ENCODE peak calls at places on chromosomes 6 and 20, in four cellular contexts. M, R, Q and L are unnamed samples.

GRCh38 chr6:43714311-43715055 is 26.9 kb upstream of the MRPS18A start:
- DNase-seq in Q (no peak), M (no peak), R (no peak), L (no peak)

GRCh38 chr6:145260491-145260890 is 474.8 kb downstream of the EPM2A start:
- DNase-seq in M (no peak), R (no peak), Q (no peak), L (no peak)

GRCh38 chr20:4109307-4109564 is 93.9 kb upstream of the RNF24 start:
- DNase-seq in Q (no peak), R (no peak), M (no peak), L (no peak)

GRCh38 chr6:107489636-107490567 is at the start of gene SOBP:
- DNase-seq in Q (no peak), R (peak), M (peak), L (peak)

GRCh38 chr6:138184230-138184629 is 22.5 kb downstream of the ARFGEF3 start:
- DNase-seq in Q (no peak), M (no peak), R (no peak), L (no peak)

GRCh38 chr6:45756611-45757010 is 259.0 kb downstream of the CLIC5 start:
- DNase-seq in Q (no peak), R (no peak), M (no peak), L (no peak)

GRCh38 chr6:31386099-31386498 is 17.3 kb upstream of the MICA start:
- DNase-seq in M (no peak), Q (no peak), R (no peak), L (no peak)

GRCh38 chr6:145836170-145836569 is 21.6 kb upstream of the FBXO30 start:
- DNase-seq in R (no peak), Q (no peak), M (no peak), L (no peak)

GRCh38 chr6:41167173-41167963 is 4.5 kb upstream of the TREM2 start:
- DNase-seq in Q (no peak), R (peak), M (no peak), L (no peak)

GRCh38 chr6:11198663-11199603 is 33.5 kb downstream of the NEDD9 start:
- DNase-seq in R (no peak), M (no peak), Q (no peak), L (no peak)

GRCh38 chr20:36549628-36549941 is 8.3 kb downstream of the MYL9 start:
- DNase-seq in M (no peak), Q (no peak), R (no peak), L (no peak)

GRCh38 chr6:69343856-69344255 is 453.0 kb downstream of the LMBRD1 start:
- DNase-seq in Q (no peak), R (no peak), M (no peak), L (no peak)

GRCh38 chr6:20364327-20364726 is 37.4 kb upstream of the E2F3 start:
- DNase-seq in M (no peak), Q (no peak), R (no peak), L (no peak)

GRCh38 chr20:10925767-10926166 is 252.0 kb upstream of the JAG1 start:
- DNase-seq in R (no peak), Q (no peak), M (no peak), L (no peak)

GRCh38 chr20:44704551-44704971 is 10.6 kb upstream of the CCN5 start:
- DNase-seq in Q (no peak), R (no peak), M (no peak), L (no peak)

GRCh38 chr6:169234634-169235033 is 19.0 kb downstream of the THBS2 start:
- DNase-seq in Q (no peak), M (no peak), R (no peak), L (no peak)

GRCh38 chr6:116444092-116444491 is 17.1 kb upstream of the CALHM6 start:
- DNase-seq in M (no peak), Q (no peak), R (no peak), L (peak)

GRCh38 chr6:131565041-131565440 is 8.0 kb upstream of the ARG1 start:
- DNase-seq in Q (no peak), M (no peak), R (no peak), L (no peak)

GRCh38 chr20:37179671-37180524 is 550 bp upstream of the MROH8 start:
- DNase-seq in M (no peak), Q (no peak), R (no peak), L (no peak)

GRCh38 chr6:85574932-85575598 is 18.6 kb downstream of the SNX14 start:
- DNase-seq in Q (no peak), M (no peak), R (no peak), L (no peak)

GRCh38 chr6:46191961-46192360 is 21.2 kb upstream of the ENPP5 start:
- DNase-seq in M (no peak), Q (no peak), R (no peak), L (no peak)

GRCh38 chr20:61558726-61559125 is 306.7 kb downstream of the CDH4 start:
- DNase-seq in M (no peak), R (no peak), Q (no peak), L (peak)

GRCh38 chr20:14992071-14992654 is 654.8 kb upstream of the FLRT3 start:
- DNase-seq in Q (no peak), M (no peak), R (no peak), L (no peak)

GRCh38 chr6:45378324-45378926 is 691 bp upstream of the SUPT3H start:
- DNase-seq in R (no peak), M (peak), Q (no peak), L (peak)

GRCh38 chr6:75275067-75275466 is 9.5 kb downstream of the TMEM30A start:
- DNase-seq in M (no peak), Q (no peak), R (no peak), L (no peak)

GRCh38 chr6:147297663-147298313 is 93.6 kb downstream of the STXBP5 start:
- DNase-seq in R (no peak), Q (no peak), M (no peak), L (no peak)

GRCh38 chr6:167800549-167800948 is 26.2 kb upstream of the AFDN start:
- DNase-seq in Q (no peak), R (no peak), M (no peak), L (no peak)

GRCh38 chr6:39362487-39362865 is 40.0 kb upstream of the KCNK16 start:
- DNase-seq in R (no peak), M (no peak), Q (no peak), L (no peak)

GRCh38 chr20:20931024-20931423 is 175.1 kb downstream of the LINC00237 start:
- DNase-seq in R (no peak), M (no peak), Q (no peak), L (no peak)